ENCODE peak calls at places on chromosomes 16 and 17, in four cellular contexts. B is stomach, T is tibial nerve, F is IMR-90. Y is an unnamed sample.

GRCh38 chr17:7656958-7657715 is 6.4 kb downstream of the ATP1B2 start:
- DNase-seq in F (no peak), B (no peak), T (no peak), Y (no peak)

GRCh38 chr17:80961516-80961915 is 30.1 kb upstream of the CHMP6 start:
- DNase-seq in B (no peak), F (no peak), T (no peak), Y (peak; percentile 62)

GRCh38 chr16:4015275-4015990 is 100.8 kb downstream of the ADCY9 start:
- DNase-seq in B (peak; percentile 47), T (no peak), F (no peak), Y (no peak)

GRCh38 chr17:79019631-79020584 is 4.1 kb upstream of the C1QTNF1 start:
- DNase-seq in F (peak; percentile 78), T (peak; percentile 66), B (peak; percentile 71), Y (peak; percentile 61)

GRCh38 chr17:18084256-18084655 is 3.5 kb upstream of the DRG2 start:
- DNase-seq in F (no peak), T (no peak), B (no peak), Y (no peak)

GRCh38 chr17:42512246-42512645 is 23.8 kb upstream of the NAGLU start:
- DNase-seq in F (no peak), T (no peak), B (no peak), Y (no peak)

GRCh38 chr17:79478051-79478461 is 132.8 kb downstream of the RBFOX3 start:
- DNase-seq in F (no peak), T (no peak), B (no peak), Y (no peak)

GRCh38 chr16:24328835-24329418 is 72.8 kb downstream of the CACNG3 start:
- DNase-seq in B (no peak), F (no peak), T (no peak), Y (no peak)

GRCh38 chr16:15993946-15994665 is 44.7 kb downstream of the ABCC1 start:
- DNase-seq in F (peak; percentile 71), T (no peak), B (no peak), Y (no peak)

GRCh38 chr16:89300976-89301360 is 83.5 kb downstream of the ZNF778 start:
- DNase-seq in T (no peak), F (no peak), B (no peak), Y (no peak)

GRCh38 chr17:33520404-33521032 is 227.4 kb upstream of the ASIC2 start:
- DNase-seq in B (peak; percentile 41), F (peak; percentile 1), T (no peak), Y (no peak)

GRCh38 chr17:51461578-51462004 is 201.2 kb downstream of the UTP18 start:
- DNase-seq in F (peak; percentile 23), B (peak; percentile 54), T (no peak), Y (no peak)

GRCh38 chr17:44502598-44503079 is 567 bp downstream of the GPATCH8 start:
- DNase-seq in T (no peak), B (peak; percentile 26), F (peak; percentile 24), Y (peak; percentile 85)

GRCh38 chr17:9132944-9133610 is 111.8 kb downstream of the NTN1 start:
- DNase-seq in F (no peak), B (peak; percentile 28), T (no peak), Y (no peak)

GRCh38 chr16:17420821-17421220 is 49.9 kb downstream of the XYLT1 start:
- DNase-seq in T (no peak), B (no peak), F (peak; percentile 39), Y (no peak)

GRCh38 chr16:50567651-50568050 is 19.5 kb downstream of the NKD1 start:
- DNase-seq in T (no peak), B (no peak), F (no peak), Y (peak; percentile 39)

DNA sequence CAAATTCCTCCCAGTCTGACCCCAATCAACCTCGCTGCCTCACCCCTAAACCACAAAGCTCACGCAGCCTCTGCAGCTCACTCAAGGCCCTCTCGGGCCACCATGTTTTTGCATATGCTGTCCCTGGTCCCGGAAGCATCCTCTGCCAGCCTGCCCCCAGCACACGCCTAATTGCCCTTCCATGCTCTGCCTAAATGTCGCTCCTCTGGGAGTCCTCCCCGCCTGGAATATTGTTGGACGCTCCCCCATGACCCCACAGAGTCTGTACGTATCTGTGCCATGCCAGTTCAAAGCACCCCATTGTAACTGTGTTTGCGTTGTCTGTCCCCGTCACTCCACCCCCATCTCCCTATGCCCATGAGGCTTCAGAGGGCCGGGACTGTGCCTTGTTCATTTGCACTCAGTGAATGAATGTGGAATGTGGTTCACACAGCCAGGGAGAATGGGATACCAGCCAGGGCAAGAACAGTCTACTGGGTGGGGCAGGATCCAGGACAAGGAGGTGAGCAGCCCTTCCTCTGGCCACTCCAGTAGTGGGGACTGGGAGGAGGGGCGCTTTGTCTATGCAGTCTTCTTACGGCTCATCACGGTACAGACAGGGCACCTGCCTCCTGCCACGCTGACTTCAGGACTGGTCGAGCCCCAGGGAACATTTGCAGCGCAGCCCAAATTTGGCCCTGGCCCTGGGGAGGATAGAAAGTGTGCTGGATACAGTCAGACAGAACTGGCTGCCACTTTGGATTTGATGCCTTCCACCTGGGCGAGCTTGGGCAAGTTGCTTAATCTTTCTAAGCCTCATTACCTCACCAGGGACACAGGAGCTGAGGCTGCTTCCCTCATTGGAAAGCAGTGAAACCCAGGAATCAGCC is 48.5 kb downstream of the NOS2 start:
- DNase-seq in F (no peak), T (no peak), B (no peak), Y (no peak)
- TF ChIP-seq POLR2A in F (no peak), T (no peak), B (no peak), Y (no peak)

GRCh38 chr17:76869209-76869877 is 1.1 kb downstream of the MGAT5B start:
- DNase-seq in T (no peak), B (no peak), F (no peak), Y (no peak)
- H3K4me3 ChIP-seq in T (peak overlapping the region; percentile 14), B (peak overlapping the region; percentile 34), F (no peak overlapping the region), Y (peak overlapping the region; percentile 68)

GRCh38 chr16:8716592-8716991 is 42.2 kb downstream of the ABAT start:
- DNase-seq in T (no peak), F (peak; percentile 57), B (no peak), Y (no peak)
- H3K27ac ChIP-seq in T (no peak overlapping the region), F (no peak overlapping the region), B (no peak overlapping the region), Y (no peak overlapping the region)

DNA sequence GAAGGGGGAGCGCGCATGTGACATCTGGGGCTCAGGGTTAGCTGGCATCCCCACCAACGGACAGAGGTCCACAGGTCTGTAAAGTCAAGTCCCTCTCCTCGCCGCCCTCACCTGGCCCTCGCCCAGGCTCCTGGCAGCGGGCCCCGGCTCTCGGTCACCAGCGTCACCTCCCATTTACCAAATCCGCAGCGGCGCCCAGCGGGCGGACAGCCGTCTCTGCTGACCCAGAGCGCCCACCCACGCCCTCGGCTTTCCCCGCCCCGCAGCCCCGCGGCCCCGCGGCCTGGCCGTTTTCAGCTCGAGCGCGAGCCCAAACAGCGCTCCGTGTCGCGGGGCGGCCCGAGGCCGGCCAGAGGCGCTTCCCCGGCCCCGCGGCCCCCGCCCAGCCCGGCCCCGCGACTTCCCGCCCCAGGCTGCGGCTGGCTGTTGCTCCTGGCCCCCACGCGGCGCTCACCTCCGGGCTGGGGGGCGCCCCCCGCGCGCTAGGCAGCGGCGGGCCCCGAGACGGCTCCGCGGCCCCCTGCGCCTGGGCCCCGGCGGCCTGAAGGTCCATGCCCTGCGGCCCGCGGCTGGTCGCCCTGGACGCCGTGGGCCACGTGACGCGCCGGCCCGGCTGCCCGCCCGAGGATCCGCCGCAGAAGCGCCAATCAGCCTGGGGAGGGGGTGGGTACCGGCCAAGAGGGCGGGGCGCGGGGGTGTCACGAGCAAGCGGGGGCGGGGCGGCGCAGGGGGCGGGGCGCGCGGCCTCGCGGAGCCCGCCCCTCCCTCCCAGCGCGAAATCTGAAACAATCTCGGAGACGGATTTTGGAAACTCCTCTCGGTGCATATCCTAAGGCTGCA is at the start of gene COPRS:
- DNase-seq in F (peak; percentile 81), B (peak; percentile 91), T (peak; percentile 81), Y (peak; percentile 96)
- TF ChIP-seq POLR2A in F (peak; percentile 61), B (no peak), T (peak; percentile 58), Y (no peak)

DNA sequence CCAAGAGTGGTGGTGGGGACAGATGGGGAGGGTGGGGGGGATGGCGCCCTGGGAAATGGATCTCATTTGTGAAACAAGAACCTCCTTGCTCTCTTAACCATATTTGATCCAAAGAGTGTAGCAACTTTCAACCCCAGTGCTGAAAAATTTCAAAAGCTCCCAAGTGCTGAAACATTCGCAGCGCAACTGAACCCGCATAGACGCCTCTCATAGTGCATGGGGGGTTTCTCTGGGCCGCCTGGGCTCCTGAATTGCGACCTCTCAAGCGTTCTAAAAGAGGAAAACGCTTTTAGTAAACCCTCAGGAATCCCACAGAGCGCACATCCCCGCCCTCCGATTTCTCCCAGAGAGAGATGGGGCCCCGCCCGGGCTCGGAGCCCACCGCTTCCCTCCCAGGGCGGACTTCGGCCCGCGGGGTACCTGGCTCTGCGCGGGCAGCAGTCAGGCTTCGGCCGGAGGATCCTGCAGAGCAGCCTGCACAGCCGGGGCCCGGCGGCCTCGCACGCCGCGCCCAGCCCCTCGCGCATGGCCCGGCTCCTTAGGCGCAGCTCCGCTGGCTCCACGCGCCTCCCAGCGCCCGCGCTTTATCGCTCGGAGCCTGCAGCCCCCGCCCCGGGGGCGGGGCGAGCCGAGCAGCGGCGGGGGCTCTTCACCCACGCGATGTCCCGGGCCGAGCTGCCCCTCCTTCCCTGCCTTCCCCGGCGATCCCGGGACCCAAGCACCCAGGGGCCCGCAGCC is 7.0 kb downstream of the NOS2 start:
- DNase-seq in F (no peak), B (no peak), T (no peak), Y (no peak)
- H3K4me3 ChIP-seq in F (no peak overlapping the region), B (peak overlapping the region; percentile 30), T (peak overlapping the region; percentile 33), Y (peak overlapping the region; percentile 32)

GRCh38 chr17:82339634-82340580 is 6.3 kb upstream of the SECTM1 start:
- DNase-seq in F (no peak), B (no peak), T (no peak), Y (peak; percentile 68)
- H3K27ac ChIP-seq in F (peak overlapping the region; percentile 7), B (peak overlapping the region; percentile 52), T (no peak overlapping the region), Y (no peak overlapping the region)

GRCh38 chr17:59417452-59417851 is 86.0 kb downstream of the YPEL2 start:
- DNase-seq in F (no peak), T (no peak), B (no peak), Y (no peak)
- TF ChIP-seq POLR2A in F (no peak), T (no peak), B (no peak), Y (no peak)

GRCh38 chr17:82050152-82050760 is 1.4 kb downstream of the RFNG start:
- DNase-seq in T (no peak), F (no peak), B (no peak), Y (peak; percentile 70)
- H3K4me3 ChIP-seq in T (peak overlapping the region; percentile 48), F (peak overlapping the region; percentile 99), B (peak overlapping the region; percentile 88), Y (no peak overlapping the region)

GRCh38 chr16:59296002-59296401 is 561.9 kb upstream of the GOT2 start:
- DNase-seq in T (no peak), F (no peak), B (no peak), Y (no peak)

GRCh38 chr16:59295474-59295873 is 561.4 kb upstream of the GOT2 start:
- DNase-seq in F (no peak), T (no peak), B (no peak), Y (no peak)

DNA sequence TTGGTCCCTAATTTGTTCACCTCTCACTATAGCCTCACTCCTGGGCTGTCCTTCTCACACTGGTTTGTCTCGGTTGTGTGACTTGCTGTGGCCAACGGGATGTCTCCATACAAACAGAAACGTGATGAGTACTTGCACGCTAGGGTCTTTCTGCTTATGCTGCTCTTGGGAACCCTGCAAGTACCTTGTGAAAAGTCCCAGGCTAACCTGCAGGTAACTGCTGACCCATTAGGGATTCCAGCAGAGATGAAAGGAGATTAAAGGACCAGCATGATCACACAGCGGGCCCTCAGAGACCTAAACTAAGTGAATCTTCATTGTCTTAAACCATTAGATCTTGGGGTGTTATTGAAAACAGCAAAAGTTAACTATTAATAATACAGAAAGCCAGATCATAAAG is 562.8 kb upstream of the GOT2 start:
- DNase-seq in B (no peak), T (no peak), F (no peak), Y (no peak)
- H3K27ac ChIP-seq in B (no peak overlapping the region), T (no peak overlapping the region), F (no peak overlapping the region), Y (no peak overlapping the region)